ENCODE peak calls at places on chromosome 2, in five cellular contexts. F is adrenal gland, P is A549, E is pancreas, D is mesenchymal stem cell. I is an unnamed sample. For H3K4me1, the result is how much of the 10 kb centered on the place peaks cover.

GRCh38 chr2:19137433-19137832 is 221.0 kb downstream of the OSR1 start:
- DNase-seq in F (no peak), P (no peak), E (no peak), D (no peak), I (no peak)

GRCh38 chr2:97673187-97673914 is 3.8 kb downstream of the C2orf92 start:
- DNase-seq in F (no peak), P (no peak), E (no peak), D (no peak), I (no peak)

GRCh38 chr2:186256540-186256939 is 229.5 kb upstream of the ZC3H15 start:
- DNase-seq in F (no peak), P (peak), E (no peak), D (peak), I (no peak)

GRCh38 chr2:196985524-196986183 is 59.1 kb upstream of the PGAP1 start:
- DNase-seq in F (no peak), P (no peak), E (no peak), D (no peak), I (no peak)

GRCh38 chr2:236613607-236614006 is 44.0 kb downstream of the ACKR3 start:
- DNase-seq in F (no peak), P (no peak), E (no peak), D (no peak), I (no peak)

GRCh38 chr2:195532628-195533271 is 124.3 kb upstream of the SLC39A10 start:
- DNase-seq in F (no peak), P (no peak), E (no peak), D (peak), I (no peak)

GRCh38 chr2:102575888-102576287 is 43.5 kb upstream of the SLC9A2 start:
- DNase-seq in F (no peak), P (no peak), E (no peak), D (no peak), I (no peak)

GRCh38 chr2:239440511-239440959 is 39.7 kb upstream of the HDAC4 start:
- DNase-seq in F (no peak), P (no peak), E (no peak), D (no peak), I (no peak)

GRCh38 chr2:159073256-159073655 is 104.8 kb downstream of the TANC1 start:
- DNase-seq in F (no peak), P (no peak), E (no peak), D (peak), I (no peak)

GRCh38 chr2:112783187-112783721 is 1.0 kb downstream of the IL1A start:
- DNase-seq in F (no peak), P (no peak), E (no peak), D (no peak), I (no peak)

GRCh38 chr2:212811036-212811805 is 272.6 kb upstream of the ERBB4 start:
- DNase-seq in F (no peak), P (no peak), E (no peak), D (peak), I (no peak)

GRCh38 chr2:128301501-128301966 is 17.1 kb downstream of the HS6ST1 start:
- DNase-seq in F (peak), P (no peak), E (no peak), D (peak), I (no peak)

GRCh38 chr2:55843992-55844345 is 79.6 kb downstream of the EFEMP1 start:
- DNase-seq in F (no peak), P (no peak), E (no peak), D (no peak), I (no peak)

GRCh38 chr2:84741182-84741822 is 139.6 kb downstream of the TRABD2A start:
- DNase-seq in F (no peak), P (peak), E (no peak), D (peak), I (no peak)

DNA sequence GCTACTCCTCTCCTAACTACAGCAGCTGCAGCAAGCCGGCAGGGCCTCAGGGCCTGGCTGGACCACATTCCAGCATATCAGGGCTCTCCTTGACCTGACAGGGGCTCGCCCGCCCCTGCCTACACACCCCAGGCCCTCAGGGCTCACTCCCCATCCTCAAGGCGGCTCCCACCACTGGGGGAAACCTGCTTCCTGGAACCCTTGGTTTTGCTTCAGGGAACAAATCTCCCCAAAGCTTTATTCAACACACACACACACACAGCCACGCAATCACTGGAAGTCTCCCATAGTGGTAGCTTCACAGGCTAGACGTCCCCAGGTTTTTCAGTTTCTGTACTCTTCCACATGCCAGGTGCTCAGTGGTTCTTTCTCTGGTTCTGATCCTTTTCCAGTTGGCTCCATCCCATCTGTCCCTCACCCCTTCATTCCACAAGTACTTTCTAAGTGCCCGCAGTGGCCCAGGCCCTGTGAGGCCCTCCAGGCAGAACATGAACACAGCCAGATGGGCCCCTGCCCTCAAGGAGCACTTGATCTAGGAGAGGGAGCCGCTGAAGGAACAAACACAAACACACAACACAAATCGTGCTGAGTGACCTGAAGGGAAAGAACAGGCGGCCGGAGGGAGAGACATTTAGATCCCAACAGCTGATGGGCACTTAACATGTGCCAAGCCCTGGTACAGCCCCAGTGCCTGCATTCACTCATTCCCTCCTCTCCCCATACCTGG is 51.1 kb downstream of the TNS1 start:
- DNase-seq in F (peak), P (no peak), E (no peak), D (no peak), I (no peak)
- H3K4me1 ChIP-seq in F (half or more), P (under half), E (under half), D (under half), I (half or more)

DNA sequence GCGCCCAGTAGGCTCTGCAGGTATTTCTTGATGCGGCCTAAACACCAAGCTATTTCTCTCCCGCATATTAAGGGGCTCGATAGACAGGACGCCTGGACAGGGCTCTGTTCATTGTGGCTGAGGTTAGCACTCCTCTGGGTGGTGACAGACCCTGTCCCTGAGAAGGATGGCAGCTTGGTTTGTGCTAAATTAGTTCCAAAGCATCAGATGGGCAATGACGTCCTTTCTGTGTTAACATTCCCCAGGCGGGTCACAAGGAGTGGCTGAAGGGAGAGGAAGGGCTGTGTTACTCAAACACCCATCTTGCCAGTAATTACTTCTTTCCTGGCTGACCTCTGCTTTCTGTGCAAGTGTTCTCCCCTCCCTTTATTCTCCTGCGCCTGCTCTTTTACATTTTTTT is 75.0 kb downstream of the TMEM247 start:
- DNase-seq in F (no peak), P (no peak), E (no peak), D (no peak), I (peak)
- H3K4me1 ChIP-seq in F (under half), P (under half), E (under half), D (under half), I (half or more)

GRCh38 chr2:60554649-60555065 is 1.2 kb upstream of the BCL11A start:
- DNase-seq in F (peak), P (no peak), E (peak), D (no peak), I (no peak)

GRCh38 chr2:60552851-60553495 is 481 bp downstream of the BCL11A start:
- DNase-seq in F (no peak), P (no peak), E (no peak), D (no peak), I (no peak)

GRCh38 chr2:60553992-60554648 is 666 bp upstream of the BCL11A start:
- DNase-seq in F (peak), P (no peak), E (peak), D (peak), I (no peak)

GRCh38 chr2:60552096-60552850 is 1.2 kb downstream of the BCL11A start:
- DNase-seq in F (peak), P (no peak), E (peak), D (peak), I (no peak)

GRCh38 chr2:60553496-60553991 is at the start of gene BCL11A:
- DNase-seq in F (peak), P (peak), E (peak), D (peak), I (no peak)
- H3K4me1 ChIP-seq in F (half or more), P (under half), E (under half), D (under half), I (half or more)

GRCh38 chr2:88601302-88601701 is 26.0 kb downstream of the EIF2AK3 start:
- DNase-seq in F (no peak), P (no peak), E (no peak), D (no peak), I (no peak)
- H3K4me1 ChIP-seq in F (half or more), P (under half), E (under half), D (under half), I (under half)

GRCh38 chr2:142997254-142997653 is 119.8 kb downstream of the KYNU start:
- DNase-seq in F (no peak), P (no peak), E (no peak), D (peak), I (no peak)

GRCh38 chr2:142992843-142993242 is 115.4 kb downstream of the KYNU start:
- DNase-seq in F (no peak), P (no peak), E (no peak), D (no peak), I (no peak)

GRCh38 chr2:142989276-142990204 is 112.1 kb downstream of the KYNU start:
- DNase-seq in F (no peak), P (peak), E (no peak), D (peak), I (no peak)

GRCh38 chr2:142991295-142991694 is 113.8 kb downstream of the KYNU start:
- DNase-seq in F (no peak), P (no peak), E (no peak), D (no peak), I (no peak)
- H3K4me1 ChIP-seq in F (under half), P (under half), E (under half), D (under half), I (under half)

I was measured in vagina.